ENCODE peak calls at places on chromosome 4, in six cellular contexts. H is psoas muscle; C is cardiac septum; B is C1 segment of cervical spinal cord; F is iris pigment epithelial cell; Q is activated CD4-positive, alpha-beta T cell treated with anti-CD3 and anti-CD28 coated beads for 24 hours. Y is an unnamed sample.

GRCh38 chr4:15848191-15848842 is 70.2 kb downstream of the CD38 start:
- DNase-seq in H (no peak), Q (no peak), B (no peak), C (no peak), F (peak; percentile 6), Y (peak; percentile 25)

GRCh38 chr4:29405151-29405550 is 1315.0 kb upstream of the PCDH7 start:
- DNase-seq in Q (no peak), F (peak; percentile 16), H (no peak), B (no peak), C (no peak), Y (no peak)

GRCh38 chr4:185011408-185011807 is 6.9 kb upstream of the HELT start:
- DNase-seq in Q (no peak), H (no peak), F (peak; percentile 24), B (no peak), C (no peak), Y (peak; percentile 43)

GRCh38 chr4:149956678-149957077 is 121.6 kb upstream of the DCLK2 start:
- DNase-seq in Q (no peak), H (no peak), B (no peak), C (no peak), F (no peak), Y (no peak)

GRCh38 chr4:183876268-183876934 is 28.7 kb upstream of the STOX2 start:
- DNase-seq in Q (no peak), B (no peak), C (peak; percentile 88), H (peak; percentile 71), F (peak; percentile 65), Y (peak; percentile 84)

GRCh38 chr4:162732871-162733270 is 433.8 kb downstream of the NAF1 start:
- DNase-seq in F (no peak), Q (no peak), H (no peak), C (no peak), B (no peak), Y (no peak)

GRCh38 chr4:87011340-87012034 is 76.7 kb downstream of the AFF1 start:
- DNase-seq in Q (no peak), B (no peak), C (no peak), H (no peak), F (peak; percentile 97), Y (peak; percentile 79)

GRCh38 chr4:39706829-39707511 is 9.0 kb downstream of the UBE2K start:
- DNase-seq in C (no peak), F (peak; percentile 56), B (no peak), Q (no peak), H (no peak), Y (no peak)

GRCh38 chr4:88613417-88613875 is 21.2 kb downstream of the HERC3 start:
- DNase-seq in B (no peak), Q (no peak), H (no peak), F (no peak), C (no peak), Y (no peak)

GRCh38 chr4:118968006-118968405 is 79.4 kb downstream of the SYNPO2 start:
- DNase-seq in B (no peak), F (peak; percentile 96), Q (no peak), C (no peak), H (peak; percentile 70), Y (peak; percentile 60)

GRCh38 chr4:118033148-118034060 is 882 bp upstream of the NDST3 start:
- DNase-seq in Q (no peak), H (peak; percentile 60), F (peak; percentile 40), B (peak; percentile 22), C (no peak), Y (peak; percentile 62)

GRCh38 chr4:111781611-111782010 is 363.6 kb upstream of the FAM241A start:
- DNase-seq in H (no peak), C (no peak), F (peak; percentile 9), B (no peak), Q (no peak), Y (peak; percentile 63)

GRCh38 chr4:179803857-179804256 is 2361.6 kb upstream of the AGA start:
- DNase-seq in B (no peak), Q (no peak), H (no peak), F (peak; percentile 1), C (no peak), Y (no peak)

GRCh38 chr4:7224001-7224400 is 31.7 kb downstream of the SORCS2 start:
- DNase-seq in F (no peak), Q (no peak), C (no peak), H (no peak), B (no peak), Y (no peak)

GRCh38 chr4:24244663-24245519 is 339.5 kb downstream of the DHX15 start:
- DNase-seq in H (peak; percentile 78), C (peak; percentile 80), Q (no peak), B (no peak), F (no peak), Y (no peak)

GRCh38 chr4:16706251-16706650 is 192.2 kb downstream of the LDB2 start:
- DNase-seq in Q (no peak), F (peak; percentile 59), B (no peak), C (no peak), H (no peak), Y (no peak)

GRCh38 chr4:52107336-52107735 is 56.2 kb downstream of the SPATA18 start:
- DNase-seq in H (no peak), F (peak; percentile 21), C (no peak), B (no peak), Q (no peak), Y (no peak)

GRCh38 chr4:114417214-114417613 is 181.4 kb upstream of the UGT8 start:
- DNase-seq in Q (no peak), H (no peak), C (no peak), F (no peak), B (no peak), Y (peak; percentile 27)

GRCh38 chr4:159420162-159421057 is 317.5 kb downstream of the RAPGEF2 start:
- DNase-seq in F (no peak), B (no peak), C (no peak), Q (no peak), H (no peak), Y (no peak)